ENCODE peak calls at places on chromosome 11, in nine cellular contexts. One of them, this sample, is unnamed.
A peak's percentile ranks its signal among the peaks of the same experiment; 100 is the strongest.

GRCh38 chr11:69433741-69434140 is 47.7 kb upstream of the LINC01488 start:
- DNase-seq in lower lobe of right lung: no peak
- DNase-seq in RPMI7951: no peak
- DNase-seq in NCI-H345: no peak
- DNase-seq in fibroblast of the aortic adventitia: no peak
- DNase-seq in ELF-1: no peak
- DNase-seq in NCI-H774: no peak
- DNase-seq in NCI-H1105 treated with DMSO at 0.1 percent for 48 hours: no peak
- DNase-seq in NCI-H187: no peak
- DNase-seq in this sample: no peak

GRCh38 chr11:133403900-133404299 is 128.4 kb downstream of the OPCML start:
- DNase-seq in lower lobe of right lung: no peak
- DNase-seq in RPMI7951: no peak
- DNase-seq in NCI-H345: no peak
- DNase-seq in fibroblast of the aortic adventitia: no peak
- DNase-seq in ELF-1: peak; percentile 35
- DNase-seq in NCI-H774: no peak
- DNase-seq in NCI-H1105 treated with DMSO at 0.1 percent for 48 hours: peak; percentile 11
- DNase-seq in NCI-H187: no peak
- DNase-seq in this sample: peak; percentile 30

GRCh38 chr11:19079643-19080440 is 19.3 kb upstream of the MRGPRX2 start:
- DNase-seq in lower lobe of right lung: no peak
- DNase-seq in RPMI7951: peak; percentile 91
- DNase-seq in NCI-H345: no peak
- DNase-seq in fibroblast of the aortic adventitia: peak; percentile 92
- DNase-seq in ELF-1: peak; percentile 60
- DNase-seq in NCI-H774: no peak
- DNase-seq in NCI-H1105 treated with DMSO at 0.1 percent for 48 hours: peak; percentile 50
- DNase-seq in NCI-H187: no peak
- DNase-seq in this sample: no peak

GRCh38 chr11:10233581-10233980 is 60.4 kb downstream of the SBF2 start:
- DNase-seq in lower lobe of right lung: no peak
- DNase-seq in RPMI7951: peak; percentile 84
- DNase-seq in NCI-H345: no peak
- DNase-seq in fibroblast of the aortic adventitia: peak; percentile 87
- DNase-seq in ELF-1: peak; percentile 22
- DNase-seq in NCI-H774: no peak
- DNase-seq in NCI-H1105 treated with DMSO at 0.1 percent for 48 hours: no peak
- DNase-seq in NCI-H187: no peak
- DNase-seq in this sample: no peak

GRCh38 chr11:119298726-119299125 is 18.2 kb downstream of the MCAM start:
- DNase-seq in lower lobe of right lung: no peak
- DNase-seq in RPMI7951: no peak
- DNase-seq in NCI-H345: no peak
- DNase-seq in fibroblast of the aortic adventitia: no peak
- DNase-seq in ELF-1: no peak
- DNase-seq in NCI-H774: no peak
- DNase-seq in NCI-H1105 treated with DMSO at 0.1 percent for 48 hours: no peak
- DNase-seq in NCI-H187: no peak
- DNase-seq in this sample: no peak

GRCh38 chr11:69640260-69640994 is 529 bp upstream of the CCND1 start:
- DNase-seq in lower lobe of right lung: no peak
- DNase-seq in RPMI7951: peak; percentile 58
- DNase-seq in NCI-H345: no peak
- DNase-seq in fibroblast of the aortic adventitia: peak; percentile 35
- DNase-seq in ELF-1: peak; percentile 55
- DNase-seq in NCI-H774: no peak
- DNase-seq in NCI-H1105 treated with DMSO at 0.1 percent for 48 hours: no peak
- DNase-seq in NCI-H187: no peak
- DNase-seq in this sample: no peak

GRCh38 chr11:36376888-36377758 is 81.0 kb downstream of the PRR5L start:
- DNase-seq in lower lobe of right lung: peak; percentile 69
- DNase-seq in RPMI7951: peak; percentile 59
- DNase-seq in NCI-H345: peak; percentile 60
- DNase-seq in fibroblast of the aortic adventitia: peak; percentile 18
- DNase-seq in ELF-1: peak; percentile 84
- DNase-seq in NCI-H774: no peak
- DNase-seq in NCI-H1105 treated with DMSO at 0.1 percent for 48 hours: peak; percentile 33
- DNase-seq in NCI-H187: no peak
- DNase-seq in this sample: peak; percentile 33

GRCh38 chr11:64204464-64204989 is 2.0 kb upstream of the FERMT3 start:
- DNase-seq in lower lobe of right lung: peak; percentile 91
- DNase-seq in RPMI7951: peak; percentile 96
- DNase-seq in NCI-H345: peak; percentile 69
- DNase-seq in fibroblast of the aortic adventitia: peak; percentile 98
- DNase-seq in ELF-1: peak; percentile 75
- DNase-seq in NCI-H774: peak; percentile 61
- DNase-seq in NCI-H1105 treated with DMSO at 0.1 percent for 48 hours: peak; percentile 85
- DNase-seq in NCI-H187: peak; percentile 60
- DNase-seq in this sample: peak; percentile 78

GRCh38 chr11:75150879-75151278 is at the start of gene SLCO2B1:
- DNase-seq in lower lobe of right lung: no peak
- DNase-seq in RPMI7951: no peak
- DNase-seq in NCI-H345: no peak
- DNase-seq in fibroblast of the aortic adventitia: no peak
- DNase-seq in ELF-1: no peak
- DNase-seq in NCI-H774: no peak
- DNase-seq in NCI-H1105 treated with DMSO at 0.1 percent for 48 hours: no peak
- DNase-seq in NCI-H187: no peak
- DNase-seq in this sample: no peak

GRCh38 chr11:9001736-9002135 is 2.1 kb downstream of the NRIP3 start:
- DNase-seq in lower lobe of right lung: no peak
- DNase-seq in RPMI7951: peak; percentile 82
- DNase-seq in NCI-H345: no peak
- DNase-seq in fibroblast of the aortic adventitia: peak; percentile 71
- DNase-seq in ELF-1: peak; percentile 10
- DNase-seq in NCI-H774: no peak
- DNase-seq in NCI-H1105 treated with DMSO at 0.1 percent for 48 hours: no peak
- DNase-seq in NCI-H187: no peak
- DNase-seq in this sample: no peak

GRCh38 chr11:57179701-57180100 is 2.1 kb upstream of the LRRC55 start:
- DNase-seq in lower lobe of right lung: no peak
- DNase-seq in RPMI7951: no peak
- DNase-seq in NCI-H345: no peak
- DNase-seq in fibroblast of the aortic adventitia: no peak
- DNase-seq in ELF-1: no peak
- DNase-seq in NCI-H774: no peak
- DNase-seq in NCI-H1105 treated with DMSO at 0.1 percent for 48 hours: no peak
- DNase-seq in NCI-H187: no peak
- DNase-seq in this sample: no peak

GRCh38 chr11:65793144-65793581 is 6.3 kb downstream of the OVOL1 start:
- DNase-seq in lower lobe of right lung: peak; percentile 87
- DNase-seq in RPMI7951: no peak
- DNase-seq in NCI-H345: peak; percentile 57
- DNase-seq in fibroblast of the aortic adventitia: no peak
- DNase-seq in ELF-1: no peak
- DNase-seq in NCI-H774: peak; percentile 34
- DNase-seq in NCI-H1105 treated with DMSO at 0.1 percent for 48 hours: peak; percentile 87
- DNase-seq in NCI-H187: no peak
- DNase-seq in this sample: no peak

GRCh38 chr11:72652871-72653615 is 21.2 kb downstream of the PDE2A start:
- DNase-seq in lower lobe of right lung: no peak
- DNase-seq in RPMI7951: no peak
- DNase-seq in NCI-H345: peak; percentile 86
- DNase-seq in fibroblast of the aortic adventitia: no peak
- DNase-seq in ELF-1: peak; percentile 71
- DNase-seq in NCI-H774: peak; percentile 65
- DNase-seq in NCI-H1105 treated with DMSO at 0.1 percent for 48 hours: peak; percentile 77
- DNase-seq in NCI-H187: peak; percentile 71
- DNase-seq in this sample: peak; percentile 53

This sample was measured in BE2C.